ENCODE peak calls at places on chromosomes 4 and X, in five cellular contexts. O is Right ventricle myocardium superior; N is activated T-cell treated with anti-CD3 and anti-CD28 coated beads, Interleukin-2, amount 50 U/mL, for 72 hours; W is stimulated activated CD8-positive, alpha-beta memory T cell treated with anti-CD3 and anti-CD28 coated beads, Interleukin-4, amount 100 ng/mL, for 48 hours; P is stimulated activated CD4-positive, alpha-beta T cell treated with anti-CD3 and anti-CD28 coated beads, Interleukin-1b, Interleukin-23, amount 100 ng/mL, for 24 hours. S is an unnamed sample.

GRCh38 chr4:109184421-109184956 is 118.0 kb downstream of the COL25A1 start:
- DNase-seq in O (peak; percentile 59), N (no peak), W (no peak), P (no peak), S (no peak)

GRCh38 chrX:340641-341423 is 22.2 kb upstream of the GTPBP6 start:
- DNase-seq in O (peak; percentile 30), N (no peak), W (no peak), P (no peak), S (peak; percentile 55)

GRCh38 chr4:151192556-151193235 is 84.3 kb upstream of the PRSS48 start:
- DNase-seq in O (no peak), N (no peak), W (no peak), P (no peak), S (no peak)

GRCh38 chr4:184748251-184748652 is 14.4 kb upstream of the CENPU start:
- DNase-seq in O (peak; percentile 82), N (no peak), W (no peak), P (no peak), S (peak; percentile 71)

GRCh38 chr4:170884965-170885583 is 795.3 kb upstream of the AADAT start:
- DNase-seq in O (no peak), N (no peak), W (no peak), P (no peak), S (no peak)

GRCh38 chrX:27890611-27891010 is 82.8 kb downstream of the MAGEB10 start:
- DNase-seq in O (no peak), N (no peak), W (no peak), P (no peak), S (no peak)

GRCh38 chrX:80876877-80877276 is 67.2 kb upstream of the BRWD3 start:
- DNase-seq in O (no peak), N (no peak), W (no peak), P (no peak), S (no peak)

GRCh38 chrX:12681047-12681446 is 110.2 kb upstream of the PRPS2 start:
- DNase-seq in O (no peak), N (no peak), W (no peak), P (no peak), S (no peak)